ENCODE peak calls at places on chromosomes 6 and 20, in seven cellular contexts. X is heart right ventricle, O is H9, G is GM23248, R is adrenal gland, S is RWPE2, I is PC-3. A is an unnamed sample. For H3K9me3 and H3K4me1, the result is how much of the 10 kb centered on the place peaks cover.

GRCh38 chr6:133241088-133241900 is at the start of gene EYA4:
- DNase-seq in X (peak), O (peak), G (peak), R (no peak), S (peak), I (peak), A (peak)

GRCh38 chr6:34237722-34238506 is 1.2 kb downstream of the HMGA1 start:
- DNase-seq in X (peak), O (peak), G (peak), R (no peak), S (peak), I (peak), A (no peak)

GRCh38 chr20:49867453-49868215 is 47.7 kb downstream of the SPATA2 start:
- DNase-seq in X (no peak), O (no peak), G (no peak), R (peak), S (no peak), I (no peak), A (no peak)

GRCh38 chr6:14270925-14271791 is 153.6 kb downstream of the CD83 start:
- DNase-seq in X (no peak), O (no peak), G (peak), R (no peak), S (peak), I (peak), A (no peak)

GRCh38 chr6:11183761-11184362 is 48.6 kb downstream of the NEDD9 start:
- DNase-seq in X (no peak), O (no peak), G (no peak), R (no peak), S (no peak), I (no peak), A (no peak)

GRCh38 chr6:29553268-29554057 is 6.1 kb downstream of the UBD start:
- DNase-seq in X (peak), O (peak), G (peak), R (peak), S (no peak), I (no peak), A (peak)

GRCh38 chr6:114987281-114987680 is 644.5 kb upstream of the HS3ST5 start:
- DNase-seq in X (no peak), O (no peak), G (no peak), R (no peak), S (no peak), I (no peak), A (no peak)

GRCh38 chr20:46975976-46976375 is 81.3 kb downstream of the EYA2 start:
- DNase-seq in X (no peak), O (no peak), G (no peak), R (no peak), S (peak), I (no peak), A (no peak)

GRCh38 chr6:102793752-102794151 is 1400.2 kb downstream of the GRIK2 start:
- DNase-seq in X (no peak), O (no peak), G (no peak), R (no peak), S (no peak), I (no peak), A (no peak)

GRCh38 chr6:114344216-114344970 is 1.6 kb upstream of the HS3ST5 start:
- DNase-seq in X (no peak), O (no peak), G (no peak), R (no peak), S (no peak), I (peak), A (no peak)

GRCh38 chr20:57439432-57439831 is 48.2 kb downstream of the RBM38 start:
- DNase-seq in X (peak), O (no peak), G (peak), R (peak), S (peak), I (peak), A (peak)

GRCh38 chr6:154165488-154165887 is 126.4 kb downstream of the OPRM1 start:
- DNase-seq in X (no peak), O (no peak), G (no peak), R (no peak), S (no peak), I (no peak), A (no peak)

GRCh38 chr20:45892049-45892816 is 1.1 kb downstream of the CTSA start:
- DNase-seq in X (no peak), O (no peak), G (peak), R (peak), S (peak), I (peak), A (no peak)

GRCh38 chr6:104407957-104408356 is 451.8 kb downstream of the HACE1 start:
- DNase-seq in X (no peak), O (no peak), G (no peak), R (no peak), S (no peak), I (no peak), A (no peak)

GRCh38 chr20:32072168-32072721 is 20.2 kb downstream of the HCK start:
- DNase-seq in X (no peak), O (no peak), G (no peak), R (no peak), S (no peak), I (no peak), A (no peak)

GRCh38 chr6:28884423-28885148 is 39.2 kb downstream of the TRIM27 start:
- DNase-seq in X (no peak), O (no peak), G (no peak), R (no peak), S (no peak), I (no peak), A (no peak)

DNA sequence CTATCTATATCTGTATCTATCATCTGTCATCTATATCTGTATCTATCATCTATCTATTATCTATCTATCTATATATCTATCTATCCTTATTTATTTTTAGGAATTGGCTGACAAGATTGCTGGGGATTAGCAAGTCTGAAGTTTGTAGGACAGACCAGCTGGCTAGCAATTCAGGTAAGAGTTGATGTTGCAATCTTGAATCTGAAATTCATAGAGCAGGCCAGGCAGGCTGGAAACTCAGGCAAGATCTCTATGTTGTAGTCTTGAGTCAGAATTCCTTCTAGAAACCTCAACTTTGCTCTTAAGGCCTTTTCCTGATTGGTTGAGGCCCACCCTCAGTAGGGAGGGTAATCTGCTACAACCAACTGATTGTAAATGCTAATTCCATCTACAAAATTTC is 19.1 kb downstream of the MAPK13 start:
- DNase-seq in X (no peak), O (no peak), G (no peak), R (no peak), S (no peak), I (no peak), A (no peak)
- H3K9me3 ChIP-seq in X (under half), O (under half), G (under half), R (under half), S (under half), I (under half), A (under half)

GRCh38 chr6:109021870-109022269 is 72.8 kb downstream of the SESN1 start:
- DNase-seq in X (no peak), O (no peak), G (no peak), R (no peak), S (no peak), I (no peak), A (no peak)
- H3K4me1 ChIP-seq in X (under half), O (under half), G (under half), R (under half), S (under half), I (under half), A (half or more)

GRCh38 chr6:36147294-36147693 is 17.0 kb downstream of the MAPK13 start:
- DNase-seq in X (no peak), O (no peak), G (no peak), R (peak), S (no peak), I (no peak), A (no peak)
- H3K9me3 ChIP-seq in X (under half), O (under half), G (under half), R (under half), S (under half), I (under half), A (under half)

GRCh38 chr20:4066551-4066950 is 51.2 kb upstream of the RNF24 start:
- DNase-seq in X (no peak), O (no peak), G (no peak), R (no peak), S (peak), I (no peak), A (no peak)

GRCh38 chr20:4067600-4068261 is 52.4 kb upstream of the RNF24 start:
- DNase-seq in X (no peak), O (no peak), G (peak), R (no peak), S (peak), I (peak), A (no peak)

GRCh38 chr20:4063631-4064030 is 48.3 kb upstream of the RNF24 start:
- DNase-seq in X (no peak), O (no peak), G (peak), R (no peak), S (peak), I (no peak), A (no peak)

GRCh38 chr20:4064118-4064962 is 49.0 kb upstream of the RNF24 start:
- DNase-seq in X (peak), O (peak), G (peak), R (peak), S (peak), I (peak), A (peak)

GRCh38 chr20:4065405-4065841 is 50.1 kb upstream of the RNF24 start:
- DNase-seq in X (no peak), O (no peak), G (peak), R (no peak), S (peak), I (peak), A (no peak)
- H3K4me1 ChIP-seq in X (half or more), O (under half), G (half or more), R (under half), S (half or more), I (half or more), A (half or more)

DNA sequence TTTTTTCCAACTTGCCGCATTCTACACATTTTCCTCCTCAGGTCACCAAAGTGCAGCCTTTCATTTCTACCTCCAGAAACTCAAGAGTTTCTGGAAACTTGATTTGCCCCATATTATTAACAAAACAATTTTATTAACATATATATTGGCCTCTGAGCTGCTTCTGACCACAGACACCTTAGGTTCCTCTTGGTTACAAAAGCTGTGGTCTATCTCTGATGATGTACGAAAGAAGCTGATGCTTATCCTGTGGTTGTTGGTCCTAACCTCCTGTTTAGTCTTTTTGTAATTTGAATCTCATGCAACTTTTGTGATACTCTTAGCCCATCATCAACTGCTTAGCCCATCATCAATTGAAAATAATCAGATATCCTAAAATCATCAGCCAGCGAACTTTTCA is 735.7 kb downstream of the KIF16B start:
- DNase-seq in X (no peak), O (no peak), G (no peak), R (no peak), S (no peak), I (no peak), A (no peak)
- H3K9me3 ChIP-seq in X (under half), O (under half), G (under half), R (under half), S (under half), I (under half), A (under half)

GRCh38 chr20:24963672-24964517 is 14.8 kb downstream of the CST7 start:
- DNase-seq in X (no peak), O (peak), G (no peak), R (peak), S (peak), I (no peak), A (no peak)
- H3K4me1 ChIP-seq in X (under half), O (under half), G (under half), R (under half), S (under half), I (under half), A (under half)